ENCODE peak calls at places on chromosomes 5 and 9, in nine cellular contexts. One of them, this sample, is unnamed.

GRCh38 chr9:108722396-108722795 is 133.4 kb downstream of the ACTL7B start:
- DNase-seq in mesendoderm: no peak
- DNase-seq in fibroblast of lung: no peak
- DNase-seq in neuronal stem cell: no peak
- DNase-seq in CD4-positive, alpha-beta T cell: no peak
- DNase-seq in GM23248: peak
- DNase-seq in tibial artery: peak
- DNase-seq in HCT116: no peak
- DNase-seq in esophagus squamous epithelium: no peak
- DNase-seq in this sample: no peak

GRCh38 chr9:3342159-3342777 is 183.5 kb downstream of the RFX3 start:
- DNase-seq in mesendoderm: no peak
- DNase-seq in fibroblast of lung: peak
- DNase-seq in neuronal stem cell: no peak
- DNase-seq in CD4-positive, alpha-beta T cell: no peak
- DNase-seq in GM23248: peak
- DNase-seq in tibial artery: no peak
- DNase-seq in HCT116: no peak
- DNase-seq in esophagus squamous epithelium: no peak
- DNase-seq in this sample: no peak

GRCh38 chr5:76849767-76850291 is at the start of gene S100Z:
- DNase-seq in mesendoderm: peak
- DNase-seq in fibroblast of lung: no peak
- DNase-seq in neuronal stem cell: no peak
- DNase-seq in CD4-positive, alpha-beta T cell: peak
- DNase-seq in GM23248: no peak
- DNase-seq in tibial artery: no peak
- DNase-seq in HCT116: no peak
- DNase-seq in esophagus squamous epithelium: no peak
- DNase-seq in this sample: no peak

GRCh38 chr9:15221746-15222145 is 85.3 kb downstream of the TTC39B start:
- DNase-seq in mesendoderm: no peak
- DNase-seq in fibroblast of lung: peak
- DNase-seq in neuronal stem cell: no peak
- DNase-seq in CD4-positive, alpha-beta T cell: no peak
- DNase-seq in GM23248: peak
- DNase-seq in tibial artery: no peak
- DNase-seq in HCT116: no peak
- DNase-seq in esophagus squamous epithelium: no peak
- DNase-seq in this sample: no peak

GRCh38 chr5:172523146-172523745 is 68.9 kb upstream of the SH3PXD2B start:
- DNase-seq in mesendoderm: no peak
- DNase-seq in fibroblast of lung: no peak
- DNase-seq in neuronal stem cell: no peak
- DNase-seq in CD4-positive, alpha-beta T cell: no peak
- DNase-seq in GM23248: no peak
- DNase-seq in tibial artery: no peak
- DNase-seq in HCT116: no peak
- DNase-seq in esophagus squamous epithelium: no peak
- DNase-seq in this sample: no peak

GRCh38 chr9:114968710-114969109 is 38.3 kb upstream of the TNFSF8 start:
- DNase-seq in mesendoderm: peak
- DNase-seq in fibroblast of lung: peak
- DNase-seq in neuronal stem cell: no peak
- DNase-seq in CD4-positive, alpha-beta T cell: no peak
- DNase-seq in GM23248: peak
- DNase-seq in tibial artery: no peak
- DNase-seq in HCT116: no peak
- DNase-seq in esophagus squamous epithelium: no peak
- DNase-seq in this sample: no peak

GRCh38 chr5:5314626-5315025 is 107.9 kb upstream of the ICE1 start:
- DNase-seq in mesendoderm: no peak
- DNase-seq in fibroblast of lung: no peak
- DNase-seq in neuronal stem cell: no peak
- DNase-seq in CD4-positive, alpha-beta T cell: no peak
- DNase-seq in GM23248: no peak
- DNase-seq in tibial artery: no peak
- DNase-seq in HCT116: no peak
- DNase-seq in esophagus squamous epithelium: no peak
- DNase-seq in this sample: no peak

GRCh38 chr9:108207611-108208051 is 648.2 kb downstream of the ACTL7B start:
- DNase-seq in mesendoderm: no peak
- DNase-seq in fibroblast of lung: peak
- DNase-seq in neuronal stem cell: no peak
- DNase-seq in CD4-positive, alpha-beta T cell: no peak
- DNase-seq in GM23248: peak
- DNase-seq in tibial artery: no peak
- DNase-seq in HCT116: no peak
- DNase-seq in esophagus squamous epithelium: no peak
- DNase-seq in this sample: peak

GRCh38 chr5:73096239-73096575 is 24.2 kb upstream of the TMEM171 start:
- DNase-seq in mesendoderm: no peak
- DNase-seq in fibroblast of lung: no peak
- DNase-seq in neuronal stem cell: no peak
- DNase-seq in CD4-positive, alpha-beta T cell: no peak
- DNase-seq in GM23248: peak
- DNase-seq in tibial artery: no peak
- DNase-seq in HCT116: no peak
- DNase-seq in esophagus squamous epithelium: no peak
- DNase-seq in this sample: no peak

GRCh38 chr9:17018540-17019196 is 116.2 kb upstream of the CNTLN start:
- DNase-seq in mesendoderm: no peak
- DNase-seq in fibroblast of lung: no peak
- DNase-seq in neuronal stem cell: no peak
- DNase-seq in CD4-positive, alpha-beta T cell: no peak
- DNase-seq in GM23248: no peak
- DNase-seq in tibial artery: no peak
- DNase-seq in HCT116: no peak
- DNase-seq in esophagus squamous epithelium: no peak
- DNase-seq in this sample: no peak
- H3K27ac ChIP-seq in mesendoderm: no peak
- H3K27ac ChIP-seq in fibroblast of lung: peak
- H3K27ac ChIP-seq in neuronal stem cell: no peak
- H3K27ac ChIP-seq in CD4-positive, alpha-beta T cell: no peak
- H3K27ac ChIP-seq in GM23248: peak
- H3K27ac ChIP-seq in tibial artery: peak
- H3K27ac ChIP-seq in HCT116: no peak
- H3K27ac ChIP-seq in esophagus squamous epithelium: peak
- H3K27ac ChIP-seq in this sample: peak

GRCh38 chr5:35853652-35854051 is 3.0 kb upstream of the IL7R start:
- DNase-seq in mesendoderm: no peak
- DNase-seq in fibroblast of lung: peak
- DNase-seq in neuronal stem cell: no peak
- DNase-seq in CD4-positive, alpha-beta T cell: peak
- DNase-seq in GM23248: no peak
- DNase-seq in tibial artery: no peak
- DNase-seq in HCT116: no peak
- DNase-seq in esophagus squamous epithelium: no peak
- DNase-seq in this sample: no peak
- H3K27ac ChIP-seq in mesendoderm: no peak
- H3K27ac ChIP-seq in fibroblast of lung: no peak
- H3K27ac ChIP-seq in neuronal stem cell: no peak
- H3K27ac ChIP-seq in CD4-positive, alpha-beta T cell: peak
- H3K27ac ChIP-seq in GM23248: no peak
- H3K27ac ChIP-seq in tibial artery: no peak
- H3K27ac ChIP-seq in HCT116: no peak
- H3K27ac ChIP-seq in esophagus squamous epithelium: peak
- H3K27ac ChIP-seq in this sample: no peak

GRCh38 chr5:128551476-128551875 is 13.4 kb upstream of the FBN2 start:
- DNase-seq in mesendoderm: no peak
- DNase-seq in fibroblast of lung: no peak
- DNase-seq in neuronal stem cell: no peak
- DNase-seq in CD4-positive, alpha-beta T cell: no peak
- DNase-seq in GM23248: no peak
- DNase-seq in tibial artery: no peak
- DNase-seq in HCT116: no peak
- DNase-seq in esophagus squamous epithelium: no peak
- DNase-seq in this sample: no peak

GRCh38 chr5:128549496-128549895 is 11.5 kb upstream of the FBN2 start:
- DNase-seq in mesendoderm: no peak
- DNase-seq in fibroblast of lung: no peak
- DNase-seq in neuronal stem cell: no peak
- DNase-seq in CD4-positive, alpha-beta T cell: no peak
- DNase-seq in GM23248: no peak
- DNase-seq in tibial artery: no peak
- DNase-seq in HCT116: no peak
- DNase-seq in esophagus squamous epithelium: no peak
- DNase-seq in this sample: no peak

GRCh38 chr5:128541385-128541784 is 3.3 kb upstream of the FBN2 start:
- DNase-seq in mesendoderm: no peak
- DNase-seq in fibroblast of lung: no peak
- DNase-seq in neuronal stem cell: no peak
- DNase-seq in CD4-positive, alpha-beta T cell: no peak
- DNase-seq in GM23248: no peak
- DNase-seq in tibial artery: no peak
- DNase-seq in HCT116: no peak
- DNase-seq in esophagus squamous epithelium: no peak
- DNase-seq in this sample: no peak

GRCh38 chr5:128546658-128547281 is 8.7 kb upstream of the FBN2 start:
- DNase-seq in mesendoderm: peak
- DNase-seq in fibroblast of lung: no peak
- DNase-seq in neuronal stem cell: no peak
- DNase-seq in CD4-positive, alpha-beta T cell: no peak
- DNase-seq in GM23248: no peak
- DNase-seq in tibial artery: no peak
- DNase-seq in HCT116: no peak
- DNase-seq in esophagus squamous epithelium: no peak
- DNase-seq in this sample: no peak
- H3K27ac ChIP-seq in mesendoderm: peak
- H3K27ac ChIP-seq in fibroblast of lung: no peak
- H3K27ac ChIP-seq in neuronal stem cell: no peak
- H3K27ac ChIP-seq in CD4-positive, alpha-beta T cell: no peak
- H3K27ac ChIP-seq in GM23248: no peak
- H3K27ac ChIP-seq in tibial artery: no peak
- H3K27ac ChIP-seq in HCT116: no peak
- H3K27ac ChIP-seq in esophagus squamous epithelium: no peak
- H3K27ac ChIP-seq in this sample: no peak

GRCh38 chr9:95053611-95054440 is 263.7 kb downstream of the FANCC start:
- DNase-seq in mesendoderm: peak
- DNase-seq in fibroblast of lung: peak
- DNase-seq in neuronal stem cell: no peak
- DNase-seq in CD4-positive, alpha-beta T cell: no peak
- DNase-seq in GM23248: peak
- DNase-seq in tibial artery: no peak
- DNase-seq in HCT116: no peak
- DNase-seq in esophagus squamous epithelium: no peak
- DNase-seq in this sample: no peak

GRCh38 chr9:95058121-95058785 is 259.3 kb downstream of the FANCC start:
- DNase-seq in mesendoderm: no peak
- DNase-seq in fibroblast of lung: no peak
- DNase-seq in neuronal stem cell: no peak
- DNase-seq in CD4-positive, alpha-beta T cell: no peak
- DNase-seq in GM23248: no peak
- DNase-seq in tibial artery: no peak
- DNase-seq in HCT116: no peak
- DNase-seq in esophagus squamous epithelium: no peak
- DNase-seq in this sample: no peak

GRCh38 chr9:95057121-95057520 is 260.4 kb downstream of the FANCC start:
- DNase-seq in mesendoderm: no peak
- DNase-seq in fibroblast of lung: peak
- DNase-seq in neuronal stem cell: no peak
- DNase-seq in CD4-positive, alpha-beta T cell: no peak
- DNase-seq in GM23248: no peak
- DNase-seq in tibial artery: no peak
- DNase-seq in HCT116: no peak
- DNase-seq in esophagus squamous epithelium: no peak
- DNase-seq in this sample: peak

GRCh38 chr9:95055337-95055850 is 262.1 kb downstream of the FANCC start:
- DNase-seq in mesendoderm: no peak
- DNase-seq in fibroblast of lung: peak
- DNase-seq in neuronal stem cell: no peak
- DNase-seq in CD4-positive, alpha-beta T cell: no peak
- DNase-seq in GM23248: peak
- DNase-seq in tibial artery: no peak
- DNase-seq in HCT116: no peak
- DNase-seq in esophagus squamous epithelium: no peak
- DNase-seq in this sample: no peak

GRCh38 chr9:95055851-95056551 is 261.5 kb downstream of the FANCC start:
- DNase-seq in mesendoderm: peak
- DNase-seq in fibroblast of lung: peak
- DNase-seq in neuronal stem cell: no peak
- DNase-seq in CD4-positive, alpha-beta T cell: no peak
- DNase-seq in GM23248: peak
- DNase-seq in tibial artery: no peak
- DNase-seq in HCT116: no peak
- DNase-seq in esophagus squamous epithelium: no peak
- DNase-seq in this sample: peak
- H3K27ac ChIP-seq in mesendoderm: peak
- H3K27ac ChIP-seq in fibroblast of lung: peak
- H3K27ac ChIP-seq in neuronal stem cell: no peak
- H3K27ac ChIP-seq in CD4-positive, alpha-beta T cell: no peak
- H3K27ac ChIP-seq in GM23248: peak
- H3K27ac ChIP-seq in tibial artery: peak
- H3K27ac ChIP-seq in HCT116: no peak
- H3K27ac ChIP-seq in esophagus squamous epithelium: peak
- H3K27ac ChIP-seq in this sample: peak

DNA sequence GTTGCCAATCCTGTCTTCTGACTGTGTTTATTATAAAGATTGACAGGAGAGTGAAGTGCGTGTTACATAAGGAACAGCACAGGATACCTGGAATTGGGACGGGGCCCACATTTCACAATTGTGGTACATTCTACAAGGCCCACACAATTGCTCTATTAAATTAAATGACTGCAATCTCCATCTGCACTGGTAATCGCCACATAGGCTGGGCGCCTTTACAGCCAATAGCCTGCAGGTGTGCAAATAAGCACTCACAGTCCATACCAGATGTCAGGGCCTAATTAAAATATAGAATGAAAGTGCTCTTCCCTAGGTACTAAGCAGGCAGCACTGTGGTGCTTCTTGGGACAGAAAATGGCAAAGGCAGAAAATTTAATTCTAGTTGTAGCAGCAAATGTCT is 82.7 kb downstream of the ATP10B start:
- DNase-seq in mesendoderm: no peak
- DNase-seq in fibroblast of lung: no peak
- DNase-seq in neuronal stem cell: no peak
- DNase-seq in CD4-positive, alpha-beta T cell: no peak
- DNase-seq in GM23248: no peak
- DNase-seq in tibial artery: no peak
- DNase-seq in HCT116: no peak
- DNase-seq in esophagus squamous epithelium: no peak
- DNase-seq in this sample: no peak
- H3K27ac ChIP-seq in mesendoderm: no peak
- H3K27ac ChIP-seq in fibroblast of lung: no peak
- H3K27ac ChIP-seq in neuronal stem cell: no peak
- H3K27ac ChIP-seq in CD4-positive, alpha-beta T cell: no peak
- H3K27ac ChIP-seq in GM23248: no peak
- H3K27ac ChIP-seq in tibial artery: no peak
- H3K27ac ChIP-seq in HCT116: no peak
- H3K27ac ChIP-seq in esophagus squamous epithelium: no peak
- H3K27ac ChIP-seq in this sample: no peak

GRCh38 chr5:179468696-179469095 is 81.7 kb upstream of the RUFY1 start:
- DNase-seq in mesendoderm: no peak
- DNase-seq in fibroblast of lung: no peak
- DNase-seq in neuronal stem cell: no peak
- DNase-seq in CD4-positive, alpha-beta T cell: no peak
- DNase-seq in GM23248: no peak
- DNase-seq in tibial artery: no peak
- DNase-seq in HCT116: no peak
- DNase-seq in esophagus squamous epithelium: no peak
- DNase-seq in this sample: no peak
- H3K27ac ChIP-seq in mesendoderm: no peak
- H3K27ac ChIP-seq in fibroblast of lung: no peak
- H3K27ac ChIP-seq in neuronal stem cell: no peak
- H3K27ac ChIP-seq in CD4-positive, alpha-beta T cell: no peak
- H3K27ac ChIP-seq in GM23248: no peak
- H3K27ac ChIP-seq in tibial artery: no peak
- H3K27ac ChIP-seq in HCT116: no peak
- H3K27ac ChIP-seq in esophagus squamous epithelium: no peak
- H3K27ac ChIP-seq in this sample: no peak

GRCh38 chr5:59039296-59040006 is 456.6 kb downstream of the RAB3C start:
- DNase-seq in mesendoderm: peak
- DNase-seq in fibroblast of lung: peak
- DNase-seq in neuronal stem cell: peak
- DNase-seq in CD4-positive, alpha-beta T cell: peak
- DNase-seq in GM23248: peak
- DNase-seq in tibial artery: peak
- DNase-seq in HCT116: no peak
- DNase-seq in esophagus squamous epithelium: peak
- DNase-seq in this sample: no peak
- H3K27ac ChIP-seq in mesendoderm: no peak
- H3K27ac ChIP-seq in fibroblast of lung: peak
- H3K27ac ChIP-seq in neuronal stem cell: no peak
- H3K27ac ChIP-seq in CD4-positive, alpha-beta T cell: peak
- H3K27ac ChIP-seq in GM23248: peak
- H3K27ac ChIP-seq in tibial artery: peak
- H3K27ac ChIP-seq in HCT116: no peak
- H3K27ac ChIP-seq in esophagus squamous epithelium: peak
- H3K27ac ChIP-seq in this sample: peak

This sample was measured in AG04450.